ENCODE peak calls at places on chromosomes 11 and 22, in four cellular contexts. G, H, F and T are unnamed samples.

GRCh38 chr11:120134931-120135228 is 3.0 kb downstream of the TRIM29 start:
- DNase-seq in G (no peak), H (no peak), F (no peak), T (no peak)

GRCh38 chr11:35282226-35282882 is 137.0 kb downstream of the SLC1A2 start:
- DNase-seq in G (no peak), H (no peak), F (no peak), T (peak; percentile 74)

GRCh38 chr22:24010018-24010391 is 1.1 kb upstream of the CABIN1 start:
- DNase-seq in F (no peak), H (no peak), G (no peak), T (no peak)

GRCh38 chr11:78365381-78365792 is 52.2 kb downstream of the GAB2 start:
- DNase-seq in G (no peak), H (no peak), F (no peak), T (peak; percentile 40)

GRCh38 chr11:26858098-26858497 is 135.8 kb upstream of the FIBIN start:
- DNase-seq in G (no peak), H (no peak), F (no peak), T (no peak)

GRCh38 chr22:45740236-45740635 is 68.6 kb downstream of the ATXN10 start:
- DNase-seq in H (no peak), G (no peak), F (no peak), T (peak; percentile 68)

GRCh38 chr11:62885137-62885536 is 4.4 kb downstream of the SLC3A2 start:
- DNase-seq in F (no peak), H (no peak), G (no peak), T (no peak)

GRCh38 chr11:17413414-17414316 is 25.2 kb upstream of the KCNJ11 start:
- DNase-seq in G (no peak), F (no peak), H (no peak), T (no peak)

GRCh38 chr11:42631223-42631843 is 680.5 kb upstream of the API5 start:
- DNase-seq in G (no peak), H (no peak), F (peak; percentile 1), T (peak; percentile 2)

GRCh38 chr11:119337581-119338317 is 2.9 kb downstream of the C1QTNF5 start:
- DNase-seq in G (no peak), H (peak; percentile 74), F (no peak), T (no peak)

GRCh38 chr11:65378208-65378927 is 4.1 kb downstream of the SLC25A45 start:
- DNase-seq in G (no peak), F (no peak), H (no peak), T (no peak)

GRCh38 chr11:64832467-64833197 is 11.8 kb downstream of the CDC42BPG start:
- DNase-seq in F (no peak), G (no peak), H (no peak), T (no peak)

GRCh38 chr11:57180141-57180561 is 1.6 kb upstream of the LRRC55 start:
- DNase-seq in F (no peak), H (no peak), G (no peak), T (no peak)

GRCh38 chr11:68049509-68050370 is 10.9 kb downstream of the TCIRG1 start:
- DNase-seq in F (no peak), H (no peak), G (no peak), T (peak; percentile 47)

GRCh38 chr22:40476341-40476740 is 105.9 kb downstream of the SGSM3 start:
- DNase-seq in F (no peak), H (no peak), G (no peak), T (no peak)

GRCh38 chr22:19056951-19057401 is 65.2 kb downstream of the DGCR2 start:
- DNase-seq in H (no peak), F (no peak), G (no peak), T (no peak)

GRCh38 chr11:64150481-64151239 is 15.3 kb downstream of the MACROD1 start:
- DNase-seq in F (no peak), H (no peak), G (no peak), T (no peak)

GRCh38 chr11:127003260-127003981 is 2.9 kb upstream of the KIRREL3 start:
- DNase-seq in H (no peak), F (no peak), G (no peak), T (no peak)

GRCh38 chr11:67572747-67573419 is 10.7 kb upstream of the GSTP1 start:
- DNase-seq in G (no peak), H (no peak), F (no peak), T (peak; percentile 70)

GRCh38 chr11:27563201-27563600 is 56.6 kb upstream of the LIN7C start:
- DNase-seq in G (no peak), H (no peak), F (no peak), T (peak; percentile 57)

GRCh38 chr22:36332623-36333331 is 55.0 kb downstream of the MYH9 start:
- DNase-seq in F (no peak), H (no peak), G (no peak), T (peak; percentile 80)

GRCh38 chr11:129960216-129961214 is 42.1 kb downstream of the PRDM10 start:
- DNase-seq in F (peak; percentile 57), H (no peak), G (peak; percentile 51), T (peak; percentile 91)

GRCh38 chr11:132078677-132079076 is 708.3 kb downstream of the NTM start:
- DNase-seq in F (no peak), G (no peak), H (no peak), T (no peak)

GRCh38 chr11:353315-353857 is 15.9 kb upstream of the B4GALNT4 start:
- DNase-seq in F (peak; percentile 62), G (peak; percentile 50), H (peak; percentile 94), T (peak; percentile 91)

GRCh38 chr11:82049199-82049598 is 684.5 kb downstream of the FAM181B start:
- DNase-seq in G (no peak), F (no peak), H (no peak), T (no peak)

GRCh38 chr22:43526951-43527350 is 115.1 kb downstream of the MPPED1 start:
- DNase-seq in F (no peak), H (no peak), G (no peak), T (no peak)

GRCh38 chr11:107927559-107927958 is 689 bp upstream of the RAB39A start:
- DNase-seq in G (no peak), H (no peak), F (no peak), T (no peak)
- H3K4me3 ChIP-seq in G (no peak overlapping the region), H (no peak overlapping the region), F (no peak overlapping the region), T (peak overlapping the region; percentile 37)

GRCh38 chr22:25386538-25386884 is 167.1 kb downstream of the CRYBB2 start:
- DNase-seq in H (no peak), G (no peak), F (no peak), T (no peak)

GRCh38 chr22:25380141-25380747 is 160.8 kb downstream of the CRYBB2 start:
- DNase-seq in H (no peak), G (no peak), F (no peak), T (peak; percentile 40)

GRCh38 chr22:25383892-25384291 is 164.5 kb downstream of the CRYBB2 start:
- DNase-seq in G (no peak), H (no peak), F (no peak), T (no peak)

GRCh38 chr22:25383278-25383820 is 163.9 kb downstream of the CRYBB2 start:
- DNase-seq in G (no peak), F (no peak), H (no peak), T (no peak)

DNA sequence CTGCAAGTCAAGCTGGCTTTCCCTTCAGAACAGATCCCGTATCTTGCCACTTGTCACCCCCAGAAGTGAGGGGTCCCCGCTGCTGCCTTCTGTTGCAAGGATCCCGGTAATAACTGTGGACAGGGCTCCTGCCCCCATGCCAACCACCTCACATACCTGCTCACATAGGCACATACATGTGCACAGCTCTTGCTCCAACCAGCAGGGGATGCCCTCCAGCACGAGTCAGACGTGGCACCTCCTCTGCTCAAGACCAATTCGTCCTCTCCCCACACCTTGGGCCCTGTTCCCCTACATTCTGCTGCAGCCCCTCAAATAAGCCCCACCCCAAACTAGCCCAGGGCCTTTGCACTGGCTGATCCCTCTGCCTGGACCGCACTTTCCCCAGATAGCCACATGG is 163.3 kb downstream of the CRYBB2 start:
- DNase-seq in H (no peak), F (no peak), G (no peak), T (no peak)
- TF ChIP-seq CTCF in H (no peak), F (peak; percentile 13), G (peak; percentile 11), T (peak; percentile 36)

DNA sequence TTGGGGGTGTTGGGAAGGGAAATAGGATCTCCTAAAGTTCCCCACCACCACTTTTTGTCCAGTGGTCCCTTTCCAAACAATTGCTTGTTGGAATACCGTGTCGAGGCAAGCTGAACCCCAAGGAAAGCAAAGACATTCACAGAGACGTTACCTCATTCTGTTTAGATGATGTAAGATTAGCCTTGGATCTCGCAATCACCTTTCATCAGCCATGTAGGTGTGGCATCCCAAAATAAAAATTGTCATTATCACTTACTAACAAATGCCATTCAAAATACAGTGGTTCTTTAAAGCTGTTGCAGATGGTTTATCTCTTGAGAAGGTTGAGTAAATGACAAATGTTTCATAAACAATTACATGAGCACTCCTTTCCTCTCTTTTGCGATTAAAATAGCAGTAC is 86.5 kb upstream of the SLC25A18 start:
- DNase-seq in H (no peak), F (no peak), G (no peak), T (peak; percentile 14)
- H3K4me3 ChIP-seq in H (peak overlapping the region; percentile 48), F (no peak overlapping the region), G (no peak overlapping the region), T (no peak overlapping the region)

DNA sequence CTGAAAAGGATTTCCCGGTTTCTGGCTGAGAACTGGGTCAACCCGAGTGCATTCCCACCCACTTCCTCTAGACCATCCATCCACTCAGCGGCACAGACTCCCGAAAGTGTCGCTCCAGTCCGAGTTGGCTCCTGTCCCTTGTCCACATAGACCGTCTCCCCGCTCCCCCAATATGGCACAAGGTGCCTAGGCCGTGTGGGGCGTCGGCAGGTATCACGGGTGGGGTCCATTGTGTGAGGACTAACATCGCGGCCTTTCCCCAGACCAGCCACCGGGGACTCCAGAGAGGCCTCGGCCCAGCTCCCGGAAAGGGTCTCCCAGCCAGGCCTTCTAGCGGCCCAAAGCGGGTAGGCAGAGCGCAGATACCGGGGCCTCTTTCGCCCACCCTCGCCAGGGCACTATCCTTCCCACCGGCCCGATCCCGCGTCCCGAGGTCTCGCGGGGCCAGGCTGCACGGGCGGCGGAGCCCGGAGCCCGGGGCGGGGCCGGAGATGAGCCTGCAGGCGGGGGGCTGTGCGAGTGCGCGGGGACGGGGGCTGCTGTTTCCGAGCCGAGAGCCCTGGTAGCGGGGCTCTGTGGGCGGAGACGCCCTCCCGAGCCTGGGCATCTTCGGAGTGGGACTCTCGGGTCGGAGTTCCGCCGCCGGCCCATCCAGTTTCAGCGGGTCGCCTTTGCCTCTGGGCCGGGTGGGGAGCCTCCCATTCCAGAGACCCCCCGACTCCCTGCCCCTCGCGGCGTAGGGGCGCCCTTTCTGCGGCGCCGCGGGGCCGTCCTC is 21.1 kb downstream of the SERPINH1 start:
- DNase-seq in F (no peak), H (peak; percentile 87), G (no peak), T (peak; percentile 79)
- TF ChIP-seq CTCF in F (peak; percentile 53), H (peak; percentile 29), G (peak; percentile 26), T (no peak)

GRCh38 chr11:2778630-2779498 is 79.1 kb upstream of the KCNQ1OT1 start:
- DNase-seq in F (peak; percentile 21), H (peak; percentile 96), G (no peak), T (peak; percentile 26)
- H3K4me3 ChIP-seq in F (no peak overlapping the region), H (peak overlapping the region; percentile 62), G (no peak overlapping the region), T (no peak overlapping the region)

DNA sequence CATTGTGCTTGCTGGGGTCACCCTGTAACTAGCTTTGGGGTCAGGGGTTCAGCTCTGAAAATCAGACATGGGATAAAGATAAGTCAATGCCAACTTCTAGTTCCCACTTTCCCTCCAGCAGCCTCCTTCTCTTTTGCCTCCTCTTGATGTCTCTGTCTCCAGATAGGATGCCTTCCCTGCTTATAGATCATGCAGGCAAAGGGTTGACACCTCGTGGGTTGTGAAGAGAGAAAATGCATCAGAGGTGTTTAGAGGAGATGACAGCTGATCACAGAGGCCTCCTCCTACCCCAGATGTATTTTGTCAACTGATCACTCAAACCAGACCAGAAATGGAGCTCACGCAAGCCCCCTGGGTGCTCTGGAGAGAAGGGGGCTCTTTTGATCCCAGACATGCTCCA is 337.8 kb downstream of the BUD13 start:
- DNase-seq in G (no peak), H (no peak), F (no peak), T (no peak)
- TF ChIP-seq CTCF in G (no peak), H (no peak), F (no peak), T (no peak)

GRCh38 chr22:22891139-22891621 is 3.6 kb downstream of the IGLL5 start:
- DNase-seq in G (no peak), H (no peak), F (no peak), T (no peak)
- H3K4me3 ChIP-seq in G (no peak overlapping the region), H (no peak overlapping the region), F (no peak overlapping the region), T (no peak overlapping the region)